ENCODE peak calls at places on chromosomes 12 and 14, in five cellular contexts. Z, R, P, Q and N are unnamed samples. For H3K4me1, the result is how much of the 10 kb centered on the place peaks cover.

GRCh38 chr14:21572604-21573003 is 7.3 kb downstream of the OR10G3 start:
- DNase-seq in Z (no peak), Q (no peak), R (no peak), P (no peak), N (no peak)

GRCh38 chr12:115898670-115899069 is 378.8 kb downstream of the MED13L start:
- DNase-seq in P (no peak), Z (no peak), Q (no peak), R (no peak), N (no peak)

GRCh38 chr14:85131523-85131922 is 398.4 kb upstream of the FLRT2 start:
- DNase-seq in Q (no peak), P (no peak), R (no peak), Z (no peak), N (peak)

GRCh38 chr12:120962487-120963054 is 15.8 kb upstream of the HNF1A start:
- DNase-seq in Z (no peak), R (no peak), P (no peak), Q (no peak), N (no peak)

GRCh38 chr12:27236498-27236897 is 7.6 kb upstream of the STK38L start:
- DNase-seq in R (no peak), Q (no peak), P (peak), Z (no peak), N (peak)

GRCh38 chr12:49200882-49201594 is 12.2 kb upstream of the TUBA1A start:
- DNase-seq in Q (no peak), Z (no peak), P (peak), R (no peak), N (no peak)

GRCh38 chr12:124513297-124513867 is 54.0 kb downstream of the NCOR2 start:
- DNase-seq in R (no peak), P (no peak), Z (no peak), Q (no peak), N (no peak)

GRCh38 chr12:52210925-52211650 is 19.3 kb upstream of the KRT80 start:
- DNase-seq in P (no peak), Z (peak), R (no peak), Q (no peak), N (no peak)

GRCh38 chr12:57894577-57895292 is 46.6 kb upstream of the ATP23 start:
- DNase-seq in Q (no peak), Z (no peak), R (no peak), P (no peak), N (no peak)

GRCh38 chr12:52601671-52602070 is 408 bp upstream of the KRT72 start:
- DNase-seq in Q (no peak), P (no peak), R (no peak), Z (no peak), N (no peak)

GRCh38 chr12:63937381-63938168 is 93.1 kb downstream of the SRGAP1 start:
- DNase-seq in R (no peak), Z (no peak), P (no peak), Q (no peak), N (no peak)

GRCh38 chr12:75991753-75992152 is 39.8 kb downstream of the PHLDA1 start:
- DNase-seq in Q (no peak), P (no peak), R (no peak), Z (no peak), N (no peak)

GRCh38 chr14:64279719-64280668 is 14.2 kb downstream of the ESR2 start:
- DNase-seq in Z (no peak), Q (no peak), R (no peak), P (peak), N (no peak)

GRCh38 chr12:121789233-121789781 is 4.2 kb downstream of the RHOF start:
- DNase-seq in Q (peak), R (peak), Z (peak), P (no peak), N (no peak)

GRCh38 chr12:38384816-38385491 is 68.4 kb downstream of the ALG10B start:
- DNase-seq in R (no peak), P (no peak), Z (peak), Q (no peak), N (peak)

GRCh38 chr12:38386238-38386985 is 69.8 kb downstream of the ALG10B start:
- DNase-seq in Q (no peak), Z (no peak), R (no peak), P (no peak), N (no peak)

GRCh38 chr12:38389581-38389980 is 73.0 kb downstream of the ALG10B start:
- DNase-seq in Z (no peak), R (no peak), Q (no peak), P (no peak), N (no peak)

GRCh38 chr12:38390968-38391367 is 74.4 kb downstream of the ALG10B start:
- DNase-seq in Q (no peak), Z (no peak), R (no peak), P (no peak), N (no peak)

GRCh38 chr12:38385492-38385864 is 68.9 kb downstream of the ALG10B start:
- DNase-seq in P (no peak), Z (no peak), R (no peak), Q (no peak), N (no peak)
- H3K4me1 ChIP-seq in P (under half), Z (under half), R (under half), Q (under half), N (under half)

DNA sequence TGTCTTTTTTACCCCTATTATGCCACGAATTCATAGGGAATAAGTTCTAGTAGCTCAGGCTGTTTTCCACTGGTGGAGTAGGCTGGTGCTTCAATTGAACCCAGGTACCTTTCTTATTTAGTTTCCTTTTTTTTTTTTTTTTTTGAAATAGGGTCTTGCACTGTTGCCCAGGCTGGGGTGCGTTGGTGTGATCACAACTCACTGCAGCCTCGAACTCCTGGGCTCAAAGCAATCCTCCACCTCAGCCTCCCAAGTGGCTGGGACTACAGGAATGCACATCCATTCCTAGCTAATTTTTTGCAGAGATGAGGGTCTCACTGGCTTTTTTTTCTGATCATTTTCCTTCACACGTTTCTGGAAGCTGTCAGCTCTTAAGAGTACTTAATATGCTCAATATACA is 2.7 kb downstream of the CREBL2 start:
- DNase-seq in Z (no peak), P (no peak), R (no peak), Q (no peak), N (no peak)
- H3K4me1 ChIP-seq in Z (under half), P (under half), R (half or more), Q (under half), N (under half)

DNA sequence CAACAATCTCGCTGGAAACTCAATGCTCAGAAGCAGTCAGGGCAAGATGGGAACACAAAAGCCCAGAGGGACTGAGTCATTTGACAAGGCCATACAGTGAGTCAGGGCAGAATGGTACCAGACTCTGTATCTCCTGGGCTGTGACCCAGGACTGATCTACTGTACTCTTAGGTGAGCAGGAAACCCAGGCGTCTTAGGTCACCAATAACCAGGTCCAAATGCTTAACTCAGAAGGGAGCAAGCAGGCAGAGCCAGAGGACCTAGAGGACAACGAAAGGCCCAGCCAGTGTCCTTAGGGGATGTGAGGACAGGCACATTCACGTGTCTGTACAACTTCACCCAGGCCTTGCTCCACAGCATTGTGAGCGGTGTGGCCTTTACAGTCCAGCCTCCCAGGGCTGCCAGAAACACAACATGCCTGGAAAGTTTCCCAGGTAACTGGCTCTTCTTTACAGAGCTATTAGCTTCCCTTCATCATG is 69.9 kb downstream of the ARL6IP4 start:
- DNase-seq in Q (no peak), P (no peak), R (no peak), Z (no peak), N (no peak)
- H3K4me1 ChIP-seq in Q (under half), P (under half), R (under half), Z (under half), N (under half)

GRCh38 chr14:55604900-55605418 is 25.0 kb downstream of the KTN1 start:
- DNase-seq in P (no peak), Q (no peak), R (no peak), Z (no peak), N (no peak)

GRCh38 chr14:55603401-55603953 is 23.5 kb downstream of the KTN1 start:
- DNase-seq in P (no peak), Z (no peak), R (no peak), Q (no peak), N (no peak)

GRCh38 chr14:55607386-55607785 is 27.4 kb downstream of the KTN1 start:
- DNase-seq in Q (no peak), P (no peak), Z (no peak), R (no peak), N (no peak)

GRCh38 chr14:55605793-55606192 is 25.8 kb downstream of the KTN1 start:
- DNase-seq in P (no peak), Z (no peak), Q (no peak), R (no peak), N (no peak)

GRCh38 chr14:55604467-55604866 is 24.5 kb downstream of the KTN1 start:
- DNase-seq in R (no peak), P (no peak), Z (no peak), Q (no peak), N (no peak)
- H3K4me1 ChIP-seq in R (under half), P (under half), Z (under half), Q (under half), N (under half)

GRCh38 chr14:96579358-96579757 is 77.2 kb downstream of the PAPOLA start:
- DNase-seq in Z (no peak), P (no peak), Q (no peak), R (no peak), N (no peak)

GRCh38 chr14:96581026-96581425 is 78.8 kb downstream of the PAPOLA start:
- DNase-seq in P (no peak), Z (no peak), Q (no peak), R (no peak), N (no peak)

GRCh38 chr14:96581902-96582640 is 79.9 kb downstream of the PAPOLA start:
- DNase-seq in Q (no peak), R (no peak), P (no peak), Z (no peak), N (no peak)

GRCh38 chr14:96578619-96579018 is 76.4 kb downstream of the PAPOLA start:
- DNase-seq in P (no peak), Q (no peak), R (no peak), Z (peak), N (no peak)

GRCh38 chr14:96579855-96580254 is 77.7 kb downstream of the PAPOLA start:
- DNase-seq in R (no peak), P (no peak), Z (no peak), Q (no peak), N (no peak)
- H3K4me1 ChIP-seq in R (under half), P (under half), Z (under half), Q (under half), N (under half)

GRCh38 chr12:23941780-23942179 is 7.7 kb downstream of the SOX5 start:
- DNase-seq in P (no peak), Q (no peak), R (no peak), Z (no peak), N (no peak)

GRCh38 chr12:23944067-23944466 is 5.4 kb downstream of the SOX5 start:
- DNase-seq in Q (no peak), Z (no peak), P (no peak), R (no peak), N (no peak)

GRCh38 chr12:23947395-23947794 is 2.1 kb downstream of the SOX5 start:
- DNase-seq in R (no peak), Z (no peak), P (no peak), Q (no peak), N (no peak)

GRCh38 chr12:23949212-23950010 is at the start of gene SOX5:
- DNase-seq in R (no peak), Z (peak), Q (no peak), P (peak), N (peak)

GRCh38 chr12:23945249-23945648 is 4.2 kb downstream of the SOX5 start:
- DNase-seq in Q (no peak), Z (no peak), R (no peak), P (no peak), N (no peak)
- H3K4me1 ChIP-seq in Q (under half), Z (under half), R (under half), P (under half), N (under half)